ENCODE peak calls at places on chromosomes 6 and 20, in four cellular contexts. One of them, this sample, is unnamed.

GRCh38 chr20:8331740-8332412 is 199.8 kb downstream of the PLCB1 start:
- DNase-seq in testis: no peak
- DNase-seq in adrenal gland: peak; percentile 91
- DNase-seq in tibial nerve: peak; percentile 10
- DNase-seq in this sample: no peak

GRCh38 chr6:3022765-3023662 is 23.3 kb downstream of the NQO2 start:
- DNase-seq in testis: no peak
- DNase-seq in adrenal gland: no peak
- DNase-seq in tibial nerve: no peak
- DNase-seq in this sample: no peak

GRCh38 chr6:10801224-10801848 is 37.0 kb downstream of the MAK start:
- DNase-seq in testis: peak; percentile 66
- DNase-seq in adrenal gland: peak; percentile 62
- DNase-seq in tibial nerve: peak; percentile 53
- DNase-seq in this sample: peak; percentile 79

GRCh38 chr20:1212607-1213396 is 9.5 kb downstream of the C20orf202 start:
- DNase-seq in testis: peak; percentile 83
- DNase-seq in adrenal gland: peak; percentile 77
- DNase-seq in tibial nerve: peak; percentile 64
- DNase-seq in this sample: peak; percentile 91

GRCh38 chr6:135008941-135009290 is 45.7 kb downstream of the HBS1L start:
- DNase-seq in testis: no peak
- DNase-seq in adrenal gland: no peak
- DNase-seq in tibial nerve: no peak
- DNase-seq in this sample: no peak

GRCh38 chr6:32785781-32786533 is 22.6 kb upstream of the HLA-DQB2 start:
- DNase-seq in testis: peak; percentile 61
- DNase-seq in adrenal gland: peak; percentile 44
- DNase-seq in tibial nerve: peak; percentile 47
- DNase-seq in this sample: peak; percentile 57

GRCh38 chr6:26185004-26185403 is 97.8 kb downstream of the HFE start:
- DNase-seq in testis: no peak
- DNase-seq in adrenal gland: no peak
- DNase-seq in tibial nerve: no peak
- DNase-seq in this sample: no peak

GRCh38 chr6:113031591-113031990 is 684.5 kb downstream of the RFPL4B start:
- DNase-seq in testis: no peak
- DNase-seq in adrenal gland: no peak
- DNase-seq in tibial nerve: no peak
- DNase-seq in this sample: no peak

GRCh38 chr6:125794342-125795137 is 3.8 kb downstream of the NCOA7 start:
- DNase-seq in testis: no peak
- DNase-seq in adrenal gland: peak; percentile 39
- DNase-seq in tibial nerve: no peak
- DNase-seq in this sample: no peak

GRCh38 chr6:129946439-129947140 is 71.8 kb upstream of the L3MBTL3 start:
- DNase-seq in testis: no peak
- DNase-seq in adrenal gland: no peak
- DNase-seq in tibial nerve: no peak
- DNase-seq in this sample: no peak

DNA sequence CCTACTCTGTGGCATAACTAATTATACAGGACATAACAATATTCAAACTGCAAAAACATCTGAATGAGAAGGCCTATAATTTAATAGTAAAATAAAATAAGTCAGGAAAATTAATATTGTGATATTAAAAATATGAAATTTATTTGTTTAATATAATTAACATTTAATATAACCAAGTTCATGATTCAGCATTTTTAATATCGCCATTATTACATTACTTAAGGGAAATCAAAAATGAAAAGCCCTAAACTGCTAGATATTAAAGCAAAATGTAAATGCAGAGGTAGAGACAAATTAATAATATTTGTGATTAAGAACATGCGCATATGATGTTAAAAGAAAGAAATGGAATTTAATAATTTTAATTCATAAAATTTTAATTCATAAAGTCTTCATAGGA is 683.4 kb upstream of the EYS start:
- DNase-seq in testis: no peak
- DNase-seq in adrenal gland: no peak
- DNase-seq in tibial nerve: no peak
- DNase-seq in this sample: no peak
- TF ChIP-seq POLR2A in testis: no peak
- TF ChIP-seq POLR2A in adrenal gland: no peak
- TF ChIP-seq POLR2A in tibial nerve: no peak
- TF ChIP-seq POLR2A in this sample: no peak

GRCh38 chr20:46879386-46879785 is 15.3 kb upstream of the EYA2 start:
- DNase-seq in testis: no peak
- DNase-seq in adrenal gland: no peak
- DNase-seq in tibial nerve: no peak
- DNase-seq in this sample: no peak
- TF ChIP-seq POLR2A in testis: no peak
- TF ChIP-seq POLR2A in adrenal gland: no peak
- TF ChIP-seq POLR2A in tibial nerve: no peak
- TF ChIP-seq POLR2A in this sample: no peak

GRCh38 chr20:49672109-49672681 is 41.5 kb downstream of the B4GALT5 start:
- DNase-seq in testis: no peak
- DNase-seq in adrenal gland: no peak
- DNase-seq in tibial nerve: no peak
- DNase-seq in this sample: no peak

GRCh38 chr20:49675368-49676151 is 38.1 kb downstream of the B4GALT5 start:
- DNase-seq in testis: no peak
- DNase-seq in adrenal gland: no peak
- DNase-seq in tibial nerve: no peak
- DNase-seq in this sample: peak; percentile 41

GRCh38 chr20:49676581-49677291 is 36.9 kb downstream of the B4GALT5 start:
- DNase-seq in testis: no peak
- DNase-seq in adrenal gland: no peak
- DNase-seq in tibial nerve: no peak
- DNase-seq in this sample: peak; percentile 78

GRCh38 chr20:49671429-49671828 is 42.2 kb downstream of the B4GALT5 start:
- DNase-seq in testis: no peak
- DNase-seq in adrenal gland: no peak
- DNase-seq in tibial nerve: no peak
- DNase-seq in this sample: no peak

GRCh38 chr20:49674383-49675352 is 39.0 kb downstream of the B4GALT5 start:
- DNase-seq in testis: no peak
- DNase-seq in adrenal gland: no peak
- DNase-seq in tibial nerve: no peak
- DNase-seq in this sample: no peak
- TF ChIP-seq POLR2A in testis: no peak
- TF ChIP-seq POLR2A in adrenal gland: peak; percentile 25
- TF ChIP-seq POLR2A in tibial nerve: no peak
- TF ChIP-seq POLR2A in this sample: no peak

DNA sequence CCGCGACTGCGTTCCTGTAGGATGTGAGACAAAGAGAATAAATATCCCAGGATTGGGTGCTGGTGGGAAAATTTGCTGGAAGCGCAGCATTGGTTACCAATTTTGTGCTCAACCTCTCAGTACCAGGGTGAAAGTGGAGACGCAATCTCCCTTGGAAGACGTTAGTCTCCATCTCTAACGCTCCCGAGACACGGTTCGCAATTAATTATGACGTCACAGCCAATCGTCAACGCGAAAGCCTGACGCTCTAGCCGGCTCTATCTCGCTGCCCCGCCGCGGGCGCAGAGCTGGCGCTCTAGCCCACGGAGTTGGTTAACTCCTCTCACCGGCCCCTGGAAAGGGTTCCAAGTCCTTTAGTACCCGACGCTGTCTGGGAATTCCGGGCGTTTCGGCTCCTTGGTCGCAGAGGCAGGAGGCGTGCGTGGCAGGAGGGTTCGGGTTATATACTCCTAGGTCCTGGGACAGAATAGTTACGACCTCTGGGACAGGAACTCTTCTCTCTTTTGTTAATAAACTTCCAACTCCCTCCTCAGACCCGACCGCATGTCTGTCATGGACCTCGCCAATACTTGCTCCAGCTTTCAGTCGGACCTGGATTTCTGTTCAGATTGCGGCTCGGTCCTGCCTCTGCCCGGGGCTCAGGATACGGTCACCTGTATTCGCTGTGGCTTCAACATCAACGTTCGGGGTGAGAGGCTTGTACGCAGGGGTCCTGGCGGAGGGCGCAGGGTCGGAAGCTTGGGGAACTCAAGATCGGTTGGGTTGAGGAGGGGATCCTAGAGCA is at the start of gene POLR1H:
- DNase-seq in testis: peak; percentile 96
- DNase-seq in adrenal gland: peak; percentile 95
- DNase-seq in tibial nerve: peak; percentile 88
- DNase-seq in this sample: peak; percentile 97
- TF ChIP-seq POLR2A in testis: peak; percentile 76
- TF ChIP-seq POLR2A in adrenal gland: peak; percentile 93
- TF ChIP-seq POLR2A in tibial nerve: peak; percentile 85
- TF ChIP-seq POLR2A in this sample: peak; percentile 99

GRCh38 chr20:35699127-35699913 is at the start of the genes NFS1 and ROMO1:
- DNase-seq in testis: peak; percentile 91
- DNase-seq in adrenal gland: peak; percentile 82
- DNase-seq in tibial nerve: peak; percentile 76
- DNase-seq in this sample: peak; percentile 88
- TF ChIP-seq POLR2A in testis: no peak
- TF ChIP-seq POLR2A in adrenal gland: peak; percentile 62
- TF ChIP-seq POLR2A in tibial nerve: peak; percentile 72
- TF ChIP-seq POLR2A in this sample: peak; percentile 73

DNA sequence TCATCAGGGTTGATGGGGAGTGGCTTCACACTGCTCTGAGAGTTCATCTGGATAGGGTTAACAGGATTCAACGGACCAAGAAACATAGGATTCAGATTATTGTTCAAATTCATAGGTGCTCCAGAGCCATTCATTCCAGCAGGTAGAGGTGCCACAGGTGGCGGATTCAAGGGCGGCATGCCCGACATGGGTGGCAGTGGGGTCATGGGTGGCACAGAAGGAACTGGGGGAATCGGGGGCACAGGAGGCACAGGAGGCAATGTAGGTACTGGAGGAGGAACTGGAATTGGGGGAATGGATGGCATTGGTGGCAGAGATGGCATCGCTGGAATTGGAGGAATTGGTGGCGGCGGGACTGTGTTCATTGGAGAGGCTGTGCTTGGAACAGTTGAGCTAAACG is 10.3 kb downstream of the CPNE1 start:
- DNase-seq in testis: no peak
- DNase-seq in adrenal gland: no peak
- DNase-seq in tibial nerve: no peak
- DNase-seq in this sample: no peak
- TF ChIP-seq POLR2A in testis: no peak
- TF ChIP-seq POLR2A in adrenal gland: no peak
- TF ChIP-seq POLR2A in tibial nerve: no peak
- TF ChIP-seq POLR2A in this sample: no peak

This sample was measured in erythroblast.